ENCODE peak calls at places on chromosomes 7 and 10, in six cellular contexts. M is CD8-positive, alpha-beta T cell; V is stimulated activated CD8-positive, alpha-beta memory T cell treated with anti-CD3 and anti-CD28 coated beads, Interleukin-2, amount 100 ng/mL, for 1 hour; K is occipital lobe; Y is G401; S is ELR. N is an unnamed sample.

GRCh38 chr7:25805027-25805687 is 346.8 kb upstream of the NFE2L3 start:
- DNase-seq in M (no peak), V (no peak), K (no peak), Y (peak; percentile 71), S (peak; percentile 19), N (no peak)

GRCh38 chr10:114504769-114505579 is 100.7 kb upstream of the AFAP1L2 start:
- DNase-seq in M (no peak), V (no peak), K (no peak), Y (no peak), S (no peak), N (no peak)

GRCh38 chr7:17690030-17690429 is 250.3 kb downstream of the SNX13 start:
- DNase-seq in M (no peak), V (no peak), K (no peak), Y (no peak), S (peak; percentile 80), N (no peak)

GRCh38 chr7:46932266-46932655 is 649.6 kb downstream of the TNS3 start:
- DNase-seq in M (no peak), V (no peak), K (no peak), Y (no peak), S (no peak), N (no peak)

GRCh38 chr7:42046483-42046882 is 190.5 kb downstream of the GLI3 start:
- DNase-seq in M (no peak), V (no peak), K (no peak), Y (no peak), S (no peak), N (no peak)

GRCh38 chr7:82044497-82045080 is 274.7 kb upstream of the HGF start:
- DNase-seq in M (no peak), V (no peak), K (no peak), Y (peak; percentile 77), S (peak; percentile 57), N (no peak)

GRCh38 chr7:51229106-51229537 is 87.5 kb downstream of the COBL start:
- DNase-seq in M (no peak), V (no peak), K (peak; percentile 21), Y (peak; percentile 84), S (no peak), N (no peak)

GRCh38 chr10:77390481-77390891 is 247.1 kb downstream of the KCNMA1 start:
- DNase-seq in M (no peak), V (no peak), K (peak; percentile 15), Y (no peak), S (peak; percentile 40), N (no peak)

GRCh38 chr10:132691711-132692153 is 94.2 kb downstream of the NKX6-2 start:
- DNase-seq in M (no peak), V (no peak), K (no peak), Y (no peak), S (no peak), N (no peak)

GRCh38 chr10:21336476-21337170 is 188.9 kb downstream of the SKIDA1 start:
- DNase-seq in M (no peak), V (no peak), K (no peak), Y (no peak), S (peak; percentile 99), N (no peak)

GRCh38 chr10:133100706-133101463 is 13.2 kb downstream of the ADGRA1 start:
- DNase-seq in M (no peak), V (no peak), K (peak; percentile 41), Y (peak; percentile 96), S (no peak), N (peak; percentile 5)

GRCh38 chr7:36265720-36266119 is 112.7 kb downstream of the EEPD1 start:
- DNase-seq in M (no peak), V (no peak), K (no peak), Y (no peak), S (no peak), N (no peak)

GRCh38 chr7:26202019-26202985 is 757 bp downstream of the CBX3 start:
- DNase-seq in M (peak; percentile 25), V (peak; percentile 30), K (peak; percentile 15), Y (peak; percentile 72), S (peak; percentile 54), N (peak; percentile 63)

GRCh38 chr10:33271969-33272583 is 62.4 kb downstream of the NRP1 start:
- DNase-seq in M (no peak), V (no peak), K (no peak), Y (no peak), S (no peak), N (no peak)

GRCh38 chr7:121744877-121745276 is 128.1 kb upstream of the PTPRZ1 start:
- DNase-seq in M (no peak), V (no peak), K (no peak), Y (no peak), S (no peak), N (no peak)

GRCh38 chr10:26540601-26541000 is 102.5 kb downstream of the APBB1IP start:
- DNase-seq in M (no peak), V (no peak), K (no peak), Y (no peak), S (no peak), N (no peak)

GRCh38 chr10:1638889-1639418 is 98.4 kb downstream of the ADARB2 start:
- DNase-seq in M (no peak), V (no peak), K (no peak), Y (no peak), S (no peak), N (no peak)

GRCh38 chr10:24695452-24695851 is 28.2 kb downstream of the ARHGAP21 start:
- DNase-seq in M (no peak), V (no peak), K (no peak), Y (peak; percentile 67), S (no peak), N (no peak)

GRCh38 chr10:5566606-5567005 is 41.8 kb downstream of the CALML3 start:
- DNase-seq in M (no peak), V (no peak), K (no peak), Y (no peak), S (peak; percentile 88), N (no peak)